ENCODE peak calls at places on chromosomes 2 and 18, in eight cellular contexts. One of them, this sample, is unnamed.

GRCh38 chr2:20227894-20228505 is 3.1 kb upstream of the SDC1 start:
- DNase-seq in GM04504: no peak
- DNase-seq in stimulated activated CD4-positive, alpha-beta T cell treated with anti-CD3 and anti-CD28 coated beads, Interleukin-2, amount 100 ng/mL, for 48 hours: no peak
- DNase-seq in M059J: no peak
- DNase-seq in ovary: no peak
- DNase-seq in fibroblast of gingiva: no peak
- DNase-seq in nucleus accumbens: no peak
- DNase-seq in caudate nucleus: no peak
- DNase-seq in this sample: no peak

GRCh38 chr18:39846277-39846676 is 2108.8 kb upstream of the PIK3C3 start:
- DNase-seq in ovary: no peak
- DNase-seq in GM04504: no peak
- DNase-seq in fibroblast of gingiva: peak; percentile 24
- DNase-seq in M059J: no peak
- DNase-seq in nucleus accumbens: no peak
- DNase-seq in caudate nucleus: no peak
- DNase-seq in stimulated activated CD4-positive, alpha-beta T cell treated with anti-CD3 and anti-CD28 coated beads, Interleukin-2, amount 100 ng/mL, for 48 hours: no peak
- DNase-seq in this sample: no peak

GRCh38 chr2:229713371-229714079 is 830 bp downstream of the DNER start:
- DNase-seq in caudate nucleus: peak; percentile 66
- DNase-seq in stimulated activated CD4-positive, alpha-beta T cell treated with anti-CD3 and anti-CD28 coated beads, Interleukin-2, amount 100 ng/mL, for 48 hours: peak; percentile 7
- DNase-seq in ovary: no peak
- DNase-seq in M059J: peak; percentile 53
- DNase-seq in GM04504: no peak
- DNase-seq in fibroblast of gingiva: no peak
- DNase-seq in nucleus accumbens: peak; percentile 60
- DNase-seq in this sample: peak; percentile 56

GRCh38 chr2:178761759-178762371 is 45.4 kb downstream of the TTN start:
- DNase-seq in nucleus accumbens: no peak
- DNase-seq in fibroblast of gingiva: peak; percentile 16
- DNase-seq in ovary: no peak
- DNase-seq in GM04504: peak; percentile 8
- DNase-seq in M059J: peak; percentile 66
- DNase-seq in caudate nucleus: peak; percentile 21
- DNase-seq in stimulated activated CD4-positive, alpha-beta T cell treated with anti-CD3 and anti-CD28 coated beads, Interleukin-2, amount 100 ng/mL, for 48 hours: peak; percentile 14
- DNase-seq in this sample: peak; percentile 73

GRCh38 chr2:74834806-74835755 is 1.2 kb downstream of the HK2 start:
- DNase-seq in GM04504: no peak
- DNase-seq in ovary: peak; percentile 49
- DNase-seq in M059J: peak; percentile 69
- DNase-seq in nucleus accumbens: no peak
- DNase-seq in stimulated activated CD4-positive, alpha-beta T cell treated with anti-CD3 and anti-CD28 coated beads, Interleukin-2, amount 100 ng/mL, for 48 hours: peak; percentile 63
- DNase-seq in fibroblast of gingiva: peak; percentile 31
- DNase-seq in caudate nucleus: no peak
- DNase-seq in this sample: peak; percentile 75

GRCh38 chr18:31819106-31819924 is 58.6 kb upstream of the SLC25A52 start:
- DNase-seq in M059J: peak; percentile 44
- DNase-seq in GM04504: peak; percentile 10
- DNase-seq in ovary: no peak
- DNase-seq in caudate nucleus: no peak
- DNase-seq in fibroblast of gingiva: peak; percentile 48
- DNase-seq in nucleus accumbens: no peak
- DNase-seq in stimulated activated CD4-positive, alpha-beta T cell treated with anti-CD3 and anti-CD28 coated beads, Interleukin-2, amount 100 ng/mL, for 48 hours: no peak
- DNase-seq in this sample: peak; percentile 62

GRCh38 chr2:55616509-55617159 is 788 bp downstream of the PPP4R3B start:
- DNase-seq in ovary: no peak
- DNase-seq in stimulated activated CD4-positive, alpha-beta T cell treated with anti-CD3 and anti-CD28 coated beads, Interleukin-2, amount 100 ng/mL, for 48 hours: peak; percentile 16
- DNase-seq in fibroblast of gingiva: peak; percentile 60
- DNase-seq in M059J: peak; percentile 71
- DNase-seq in GM04504: peak; percentile 35
- DNase-seq in nucleus accumbens: no peak
- DNase-seq in caudate nucleus: no peak
- DNase-seq in this sample: peak; percentile 71

GRCh38 chr2:11365096-11365856 is 20.8 kb upstream of the ROCK2 start:
- DNase-seq in GM04504: no peak
- DNase-seq in stimulated activated CD4-positive, alpha-beta T cell treated with anti-CD3 and anti-CD28 coated beads, Interleukin-2, amount 100 ng/mL, for 48 hours: no peak
- DNase-seq in ovary: no peak
- DNase-seq in caudate nucleus: no peak
- DNase-seq in fibroblast of gingiva: no peak
- DNase-seq in M059J: no peak
- DNase-seq in nucleus accumbens: no peak
- DNase-seq in this sample: no peak

GRCh38 chr2:132731431-132731830 is 61.4 kb upstream of the LYPD1 start:
- DNase-seq in ovary: no peak
- DNase-seq in stimulated activated CD4-positive, alpha-beta T cell treated with anti-CD3 and anti-CD28 coated beads, Interleukin-2, amount 100 ng/mL, for 48 hours: no peak
- DNase-seq in fibroblast of gingiva: no peak
- DNase-seq in GM04504: no peak
- DNase-seq in caudate nucleus: no peak
- DNase-seq in M059J: peak; percentile 21
- DNase-seq in nucleus accumbens: no peak
- DNase-seq in this sample: no peak

GRCh38 chr2:112623913-112624777 is 21.6 kb upstream of the SLC20A1 start:
- DNase-seq in nucleus accumbens: no peak
- DNase-seq in GM04504: peak; percentile 76
- DNase-seq in ovary: no peak
- DNase-seq in M059J: peak; percentile 90
- DNase-seq in stimulated activated CD4-positive, alpha-beta T cell treated with anti-CD3 and anti-CD28 coated beads, Interleukin-2, amount 100 ng/mL, for 48 hours: peak; percentile 57
- DNase-seq in fibroblast of gingiva: peak; percentile 45
- DNase-seq in caudate nucleus: no peak
- DNase-seq in this sample: peak; percentile 97

GRCh38 chr18:61669320-61669719 is 223.5 kb downstream of the RNF152 start:
- DNase-seq in stimulated activated CD4-positive, alpha-beta T cell treated with anti-CD3 and anti-CD28 coated beads, Interleukin-2, amount 100 ng/mL, for 48 hours: no peak
- DNase-seq in GM04504: peak; percentile 19
- DNase-seq in nucleus accumbens: no peak
- DNase-seq in ovary: no peak
- DNase-seq in fibroblast of gingiva: no peak
- DNase-seq in M059J: peak; percentile 28
- DNase-seq in caudate nucleus: no peak
- DNase-seq in this sample: no peak

GRCh38 chr18:44564922-44565321 is 115.8 kb upstream of the SETBP1 start:
- DNase-seq in ovary: no peak
- DNase-seq in GM04504: peak; percentile 52
- DNase-seq in fibroblast of gingiva: peak; percentile 72
- DNase-seq in caudate nucleus: no peak
- DNase-seq in stimulated activated CD4-positive, alpha-beta T cell treated with anti-CD3 and anti-CD28 coated beads, Interleukin-2, amount 100 ng/mL, for 48 hours: no peak
- DNase-seq in M059J: peak; percentile 94
- DNase-seq in nucleus accumbens: no peak
- DNase-seq in this sample: peak; percentile 80

GRCh38 chr2:6392966-6393365 is 472.7 kb downstream of the CMPK2 start:
- DNase-seq in ovary: no peak
- DNase-seq in GM04504: no peak
- DNase-seq in caudate nucleus: no peak
- DNase-seq in M059J: no peak
- DNase-seq in fibroblast of gingiva: no peak
- DNase-seq in nucleus accumbens: no peak
- DNase-seq in stimulated activated CD4-positive, alpha-beta T cell treated with anti-CD3 and anti-CD28 coated beads, Interleukin-2, amount 100 ng/mL, for 48 hours: no peak
- DNase-seq in this sample: no peak

GRCh38 chr2:43344911-43345373 is 118.5 kb upstream of the ZFP36L2 start:
- DNase-seq in ovary: no peak
- DNase-seq in nucleus accumbens: no peak
- DNase-seq in M059J: no peak
- DNase-seq in GM04504: no peak
- DNase-seq in caudate nucleus: no peak
- DNase-seq in stimulated activated CD4-positive, alpha-beta T cell treated with anti-CD3 and anti-CD28 coated beads, Interleukin-2, amount 100 ng/mL, for 48 hours: no peak
- DNase-seq in fibroblast of gingiva: no peak
- DNase-seq in this sample: no peak

GRCh38 chr2:159879061-159879604 is 81.1 kb upstream of the CD302 start:
- DNase-seq in stimulated activated CD4-positive, alpha-beta T cell treated with anti-CD3 and anti-CD28 coated beads, Interleukin-2, amount 100 ng/mL, for 48 hours: no peak
- DNase-seq in ovary: peak; percentile 57
- DNase-seq in M059J: no peak
- DNase-seq in GM04504: peak; percentile 9
- DNase-seq in fibroblast of gingiva: peak; percentile 40
- DNase-seq in nucleus accumbens: no peak
- DNase-seq in caudate nucleus: no peak
- DNase-seq in this sample: no peak

GRCh38 chr2:174699993-174700766 is 64.1 kb downstream of the CHRNA1 start:
- DNase-seq in caudate nucleus: peak; percentile 53
- DNase-seq in GM04504: peak; percentile 28
- DNase-seq in nucleus accumbens: no peak
- DNase-seq in stimulated activated CD4-positive, alpha-beta T cell treated with anti-CD3 and anti-CD28 coated beads, Interleukin-2, amount 100 ng/mL, for 48 hours: no peak
- DNase-seq in M059J: peak; percentile 50
- DNase-seq in ovary: no peak
- DNase-seq in fibroblast of gingiva: peak; percentile 36
- DNase-seq in this sample: peak; percentile 70

GRCh38 chr2:193847140-193847539 is 1652.4 kb upstream of the TMEFF2 start:
- DNase-seq in caudate nucleus: no peak
- DNase-seq in M059J: peak; percentile 89
- DNase-seq in fibroblast of gingiva: no peak
- DNase-seq in ovary: no peak
- DNase-seq in stimulated activated CD4-positive, alpha-beta T cell treated with anti-CD3 and anti-CD28 coated beads, Interleukin-2, amount 100 ng/mL, for 48 hours: no peak
- DNase-seq in GM04504: peak; percentile 23
- DNase-seq in nucleus accumbens: no peak
- DNase-seq in this sample: peak; percentile 71

GRCh38 chr2:24984912-24985311 is 13.2 kb upstream of the DNAJC27 start:
- DNase-seq in fibroblast of gingiva: no peak
- DNase-seq in M059J: peak; percentile 3
- DNase-seq in nucleus accumbens: peak; percentile 70
- DNase-seq in caudate nucleus: peak; percentile 72
- DNase-seq in stimulated activated CD4-positive, alpha-beta T cell treated with anti-CD3 and anti-CD28 coated beads, Interleukin-2, amount 100 ng/mL, for 48 hours: no peak
- DNase-seq in ovary: peak; percentile 82
- DNase-seq in GM04504: no peak
- DNase-seq in this sample: no peak

GRCh38 chr2:242020196-242021004 is 150.9 kb downstream of the RTP5 start:
- DNase-seq in fibroblast of gingiva: no peak
- DNase-seq in M059J: no peak
- DNase-seq in stimulated activated CD4-positive, alpha-beta T cell treated with anti-CD3 and anti-CD28 coated beads, Interleukin-2, amount 100 ng/mL, for 48 hours: no peak
- DNase-seq in nucleus accumbens: no peak
- DNase-seq in ovary: peak; percentile 62
- DNase-seq in GM04504: peak; percentile 9
- DNase-seq in caudate nucleus: peak; percentile 29
- DNase-seq in this sample: no peak

GRCh38 chr2:104849036-104849551 is 4.8 kb upstream of the POU3F3 start:
- DNase-seq in M059J: no peak
- DNase-seq in caudate nucleus: no peak
- DNase-seq in stimulated activated CD4-positive, alpha-beta T cell treated with anti-CD3 and anti-CD28 coated beads, Interleukin-2, amount 100 ng/mL, for 48 hours: no peak
- DNase-seq in ovary: no peak
- DNase-seq in fibroblast of gingiva: no peak
- DNase-seq in nucleus accumbens: no peak
- DNase-seq in GM04504: no peak
- DNase-seq in this sample: no peak

GRCh38 chr2:160613466-160614153 is 120.0 kb upstream of the RBMS1 start:
- DNase-seq in fibroblast of gingiva: peak; percentile 18
- DNase-seq in stimulated activated CD4-positive, alpha-beta T cell treated with anti-CD3 and anti-CD28 coated beads, Interleukin-2, amount 100 ng/mL, for 48 hours: no peak
- DNase-seq in M059J: peak; percentile 89
- DNase-seq in ovary: no peak
- DNase-seq in nucleus accumbens: no peak
- DNase-seq in GM04504: no peak
- DNase-seq in caudate nucleus: no peak
- DNase-seq in this sample: peak; percentile 64

GRCh38 chr18:8515142-8515865 is 93.9 kb upstream of the RAB12 start:
- DNase-seq in ovary: no peak
- DNase-seq in GM04504: no peak
- DNase-seq in nucleus accumbens: no peak
- DNase-seq in stimulated activated CD4-positive, alpha-beta T cell treated with anti-CD3 and anti-CD28 coated beads, Interleukin-2, amount 100 ng/mL, for 48 hours: no peak
- DNase-seq in caudate nucleus: no peak
- DNase-seq in M059J: no peak
- DNase-seq in fibroblast of gingiva: no peak
- DNase-seq in this sample: no peak

This sample was measured in MCF 10A.